ENCODE peak calls at places on chromosomes 2 and 18, in five cellular contexts. One of them, this sample, is unnamed.

GRCh38 chr2:27954771-27955384 is 64.3 kb downstream of the BABAM2 start:
- DNase-seq in thyroid gland: peak
- DNase-seq in activated CD8-positive, alpha-beta memory T cell treated with anti-CD3 and anti-CD28 coated beads for 24 hours: no peak
- DNase-seq in NCI-H446: peak
- DNase-seq in iris pigment epithelial cell: peak
- DNase-seq in this sample: no peak

GRCh38 chr2:217360781-217361485 is 501.1 kb upstream of the TNP1 start:
- DNase-seq in thyroid gland: peak
- DNase-seq in activated CD8-positive, alpha-beta memory T cell treated with anti-CD3 and anti-CD28 coated beads for 24 hours: no peak
- DNase-seq in NCI-H446: peak
- DNase-seq in iris pigment epithelial cell: peak
- DNase-seq in this sample: no peak

GRCh38 chr18:35376393-35376741 is 770 bp downstream of the ZNF396 start:
- DNase-seq in thyroid gland: peak
- DNase-seq in activated CD8-positive, alpha-beta memory T cell treated with anti-CD3 and anti-CD28 coated beads for 24 hours: peak
- DNase-seq in NCI-H446: no peak
- DNase-seq in iris pigment epithelial cell: no peak
- DNase-seq in this sample: peak

GRCh38 chr18:2656237-2657042 is 914 bp downstream of the SMCHD1 start:
- DNase-seq in thyroid gland: peak
- DNase-seq in activated CD8-positive, alpha-beta memory T cell treated with anti-CD3 and anti-CD28 coated beads for 24 hours: peak
- DNase-seq in NCI-H446: no peak
- DNase-seq in iris pigment epithelial cell: peak
- DNase-seq in this sample: peak

GRCh38 chr2:233365861-233366520 is 11.7 kb downstream of the DGKD start:
- DNase-seq in thyroid gland: no peak
- DNase-seq in activated CD8-positive, alpha-beta memory T cell treated with anti-CD3 and anti-CD28 coated beads for 24 hours: no peak
- DNase-seq in NCI-H446: no peak
- DNase-seq in iris pigment epithelial cell: no peak
- DNase-seq in this sample: no peak

GRCh38 chr2:236584521-236585384 is 15.1 kb downstream of the ACKR3 start:
- DNase-seq in thyroid gland: no peak
- DNase-seq in activated CD8-positive, alpha-beta memory T cell treated with anti-CD3 and anti-CD28 coated beads for 24 hours: no peak
- DNase-seq in NCI-H446: no peak
- DNase-seq in iris pigment epithelial cell: no peak
- DNase-seq in this sample: no peak

GRCh38 chr2:240573071-240573515 is 4.8 kb downstream of the RNPEPL1 start:
- DNase-seq in thyroid gland: no peak
- DNase-seq in activated CD8-positive, alpha-beta memory T cell treated with anti-CD3 and anti-CD28 coated beads for 24 hours: no peak
- DNase-seq in NCI-H446: no peak
- DNase-seq in iris pigment epithelial cell: no peak
- DNase-seq in this sample: no peak

GRCh38 chr2:241217320-241218031 is 29.0 kb downstream of the ANO7 start:
- DNase-seq in thyroid gland: peak
- DNase-seq in activated CD8-positive, alpha-beta memory T cell treated with anti-CD3 and anti-CD28 coated beads for 24 hours: peak
- DNase-seq in NCI-H446: no peak
- DNase-seq in iris pigment epithelial cell: peak
- DNase-seq in this sample: peak

GRCh38 chr2:131123192-131123591 is 18.1 kb downstream of the PLEKHB2 start:
- DNase-seq in thyroid gland: no peak
- DNase-seq in activated CD8-positive, alpha-beta memory T cell treated with anti-CD3 and anti-CD28 coated beads for 24 hours: peak
- DNase-seq in NCI-H446: no peak
- DNase-seq in iris pigment epithelial cell: no peak
- DNase-seq in this sample: no peak

GRCh38 chr2:52113338-52113737 is 1081.4 kb upstream of the NRXN1 start:
- DNase-seq in thyroid gland: no peak
- DNase-seq in activated CD8-positive, alpha-beta memory T cell treated with anti-CD3 and anti-CD28 coated beads for 24 hours: no peak
- DNase-seq in NCI-H446: no peak
- DNase-seq in iris pigment epithelial cell: peak
- DNase-seq in this sample: no peak

GRCh38 chr18:26383454-26384270 is 157.4 kb downstream of the TAF4B start:
- DNase-seq in thyroid gland: no peak
- DNase-seq in activated CD8-positive, alpha-beta memory T cell treated with anti-CD3 and anti-CD28 coated beads for 24 hours: no peak
- DNase-seq in NCI-H446: no peak
- DNase-seq in iris pigment epithelial cell: peak
- DNase-seq in this sample: no peak

GRCh38 chr18:37565138-37565984 is at the start of gene CELF4:
- DNase-seq in thyroid gland: peak
- DNase-seq in activated CD8-positive, alpha-beta memory T cell treated with anti-CD3 and anti-CD28 coated beads for 24 hours: no peak
- DNase-seq in NCI-H446: peak
- DNase-seq in iris pigment epithelial cell: peak
- DNase-seq in this sample: no peak

GRCh38 chr18:55790296-55790695 is 202.3 kb upstream of the TCF4 start:
- DNase-seq in thyroid gland: no peak
- DNase-seq in activated CD8-positive, alpha-beta memory T cell treated with anti-CD3 and anti-CD28 coated beads for 24 hours: no peak
- DNase-seq in NCI-H446: no peak
- DNase-seq in iris pigment epithelial cell: peak
- DNase-seq in this sample: no peak

GRCh38 chr18:51522821-51523220 is 325.3 kb upstream of the MEX3C start:
- DNase-seq in thyroid gland: no peak
- DNase-seq in activated CD8-positive, alpha-beta memory T cell treated with anti-CD3 and anti-CD28 coated beads for 24 hours: no peak
- DNase-seq in NCI-H446: no peak
- DNase-seq in iris pigment epithelial cell: no peak
- DNase-seq in this sample: no peak

GRCh38 chr2:25808006-25808383 is 70.3 kb downstream of the ASXL2 start:
- DNase-seq in thyroid gland: no peak
- DNase-seq in activated CD8-positive, alpha-beta memory T cell treated with anti-CD3 and anti-CD28 coated beads for 24 hours: no peak
- DNase-seq in NCI-H446: no peak
- DNase-seq in iris pigment epithelial cell: peak
- DNase-seq in this sample: no peak

GRCh38 chr2:83899271-83899670 is 559.8 kb downstream of the SUCLG1 start:
- DNase-seq in thyroid gland: no peak
- DNase-seq in activated CD8-positive, alpha-beta memory T cell treated with anti-CD3 and anti-CD28 coated beads for 24 hours: no peak
- DNase-seq in NCI-H446: no peak
- DNase-seq in iris pigment epithelial cell: no peak
- DNase-seq in this sample: no peak

GRCh38 chr2:128746356-128746755 is 427.7 kb upstream of the HS6ST1 start:
- DNase-seq in thyroid gland: no peak
- DNase-seq in activated CD8-positive, alpha-beta memory T cell treated with anti-CD3 and anti-CD28 coated beads for 24 hours: no peak
- DNase-seq in NCI-H446: no peak
- DNase-seq in iris pigment epithelial cell: peak
- DNase-seq in this sample: no peak

GRCh38 chr2:7672027-7672684 is 754.9 kb downstream of the RNF144A start:
- DNase-seq in thyroid gland: no peak
- DNase-seq in activated CD8-positive, alpha-beta memory T cell treated with anti-CD3 and anti-CD28 coated beads for 24 hours: peak
- DNase-seq in NCI-H446: peak
- DNase-seq in iris pigment epithelial cell: peak
- DNase-seq in this sample: no peak

GRCh38 chr2:146837857-146838256 is 1007.0 kb upstream of the ACVR2A start:
- DNase-seq in thyroid gland: no peak
- DNase-seq in activated CD8-positive, alpha-beta memory T cell treated with anti-CD3 and anti-CD28 coated beads for 24 hours: no peak
- DNase-seq in NCI-H446: no peak
- DNase-seq in iris pigment epithelial cell: peak
- DNase-seq in this sample: no peak

This sample was measured in memory B cell.